ENCODE peak calls at places on chromosomes 6 and 20, in ten cellular contexts. X is IMR-90, Y is suprapubic skin, A is heart left ventricle, P is HepG2, U is H1, Z is adrenal gland, S is Peyer's patch, K is ovary, W is GM12878. G is an unnamed sample. For H3K4me1, the result is how much of the 10 kb centered on the place peaks cover.

GRCh38 chr6:120994573-120994967 is 339.7 kb downstream of the TBC1D32 start:
- DNase-seq in Y (no peak), K (no peak), X (no peak), W (no peak), P (no peak), S (no peak), A (no peak), U (no peak), Z (no peak), G (no peak)

GRCh38 chr6:45687570-45687969 is 309.8 kb upstream of the SUPT3H start:
- DNase-seq in X (no peak), K (no peak), W (no peak), U (no peak), A (no peak), Y (no peak), S (no peak), P (no peak), Z (no peak), G (no peak)

GRCh38 chr20:57323034-57323433 is 6.6 kb upstream of the SPO11 start:
- DNase-seq in P (no peak), X (no peak), A (no peak), Y (peak), Z (no peak), K (peak), S (no peak), U (peak), W (no peak), G (peak)

GRCh38 chr6:170186006-170186908 is 104.6 kb downstream of the DLL1 start:
- DNase-seq in Y (no peak), S (no peak), A (no peak), K (no peak), U (peak), X (no peak), W (no peak), Z (no peak), P (no peak), G (no peak)

GRCh38 chr6:11953641-11954040 is 58.5 kb upstream of the HIVEP1 start:
- DNase-seq in Z (no peak), P (no peak), K (no peak), S (no peak), U (no peak), W (no peak), A (no peak), X (no peak), Y (no peak), G (no peak)

GRCh38 chr20:57849126-57849867 is 139.5 kb upstream of the PMEPA1 start:
- DNase-seq in W (no peak), Z (no peak), X (no peak), S (no peak), P (no peak), K (no peak), Y (no peak), U (peak), A (no peak), G (no peak)

GRCh38 chr6:81075974-81076373 is 676.5 kb downstream of the TENT5A start:
- DNase-seq in S (no peak), W (no peak), X (peak), P (peak), A (no peak), Z (no peak), K (no peak), U (no peak), Y (no peak), G (no peak)

GRCh38 chr6:31128093-31128676 is 7.9 kb upstream of the CDSN start:
- DNase-seq in X (peak), S (peak), W (peak), Z (peak), P (peak), U (peak), A (peak), Y (no peak), K (peak), G (peak)

GRCh38 chr20:46056970-46057855 is 28.2 kb downstream of the SLC12A5 start:
- DNase-seq in X (peak), Z (peak), A (peak), P (no peak), S (no peak), W (no peak), K (peak), U (peak), Y (no peak), G (no peak)

GRCh38 chr20:19380211-19380610 is 167.8 kb downstream of the SLC24A3 start:
- DNase-seq in X (no peak), W (no peak), K (no peak), Y (no peak), S (no peak), A (no peak), Z (no peak), U (no peak), P (no peak), G (no peak)

GRCh38 chr6:106372838-106373501 is 12.5 kb downstream of the CRYBG1 start:
- DNase-seq in S (no peak), X (no peak), A (no peak), K (no peak), U (no peak), Z (no peak), Y (no peak), P (no peak), W (no peak), G (no peak)

GRCh38 chr20:20399705-20400104 is 31.8 kb downstream of the INSM1 start:
- DNase-seq in Y (no peak), U (no peak), X (no peak), W (no peak), A (no peak), Z (no peak), S (no peak), K (no peak), P (peak), G (no peak)

GRCh38 chr6:30258204-30258603 is 45.0 kb upstream of the TRIM26 start:
- DNase-seq in S (no peak), X (no peak), Z (no peak), Y (no peak), K (no peak), U (no peak), W (no peak), A (no peak), P (no peak), G (no peak)

GRCh38 chr6:41884957-41885356 is 10.2 kb downstream of the USP49 start:
- DNase-seq in U (no peak), P (no peak), W (no peak), A (no peak), Y (no peak), Z (no peak), X (no peak), K (no peak), S (no peak), G (no peak)

GRCh38 chr20:6767536-6768227 is at the start of gene BMP2:
- DNase-seq in S (no peak), A (peak), K (peak), P (no peak), Z (peak), Y (peak), X (peak), U (peak), W (no peak), G (peak)

GRCh38 chr20:23249541-23249940 is 101.0 kb upstream of the NXT1 start:
- DNase-seq in W (no peak), K (no peak), Z (no peak), X (no peak), A (no peak), Y (no peak), S (no peak), P (no peak), U (no peak), G (no peak)

GRCh38 chr6:33286946-33287914 is 1.8 kb downstream of the WDR46 start:
- DNase-seq in Y (no peak), A (no peak), X (no peak), P (no peak), Z (no peak), K (no peak), S (no peak), U (no peak), W (no peak), G (no peak)

GRCh38 chr6:126804255-126805064 is 314.0 kb upstream of the RSPO3 start:
- DNase-seq in Y (no peak), W (no peak), X (peak), S (no peak), P (peak), A (no peak), Z (peak), U (no peak), K (no peak), G (peak)

GRCh38 chr6:30707281-30707850 is 9.7 kb downstream of the MDC1 start:
- DNase-seq in U (no peak), W (no peak), P (no peak), A (no peak), Y (no peak), X (no peak), S (no peak), K (no peak), Z (no peak), G (peak)

GRCh38 chr6:117906905-117907599 is at the start of gene SLC35F1:
- DNase-seq in K (peak), S (no peak), U (peak), Y (no peak), A (peak), P (peak), Z (peak), X (peak), W (no peak), G (peak)

GRCh38 chr6:3022765-3023662 is 23.3 kb downstream of the NQO2 start:
- DNase-seq in Y (no peak), A (peak), K (no peak), U (no peak), W (no peak), P (no peak), X (no peak), Z (peak), S (peak), G (no peak)

GRCh38 chr20:4060856-4061440 is 45.6 kb upstream of the RNF24 start:
- DNase-seq in A (no peak), U (no peak), W (no peak), X (no peak), P (no peak), Y (no peak), K (no peak), S (no peak), Z (no peak), G (no peak)

GRCh38 chr6:170027111-170028043 is 263.5 kb downstream of the DLL1 start:
- DNase-seq in U (no peak), A (no peak), Z (no peak), X (peak), W (no peak), K (peak), S (no peak), Y (no peak), P (no peak), G (no peak)

GRCh38 chr6:36840471-36841461 is 1.5 kb upstream of the CPNE5 start:
- DNase-seq in K (peak), Y (no peak), X (no peak), W (no peak), U (peak), P (peak), S (no peak), A (peak), Z (no peak), G (no peak)

GRCh38 chr20:54177378-54177777 is 3.6 kb upstream of the CYP24A1 start:
- DNase-seq in Y (no peak), Z (no peak), A (no peak), P (peak), W (no peak), S (no peak), U (no peak), K (no peak), X (no peak), G (no peak)

GRCh38 chr6:84103029-84103428 is 69.5 kb downstream of the MRAP2 start:
- DNase-seq in U (no peak), Y (no peak), W (no peak), Z (no peak), X (peak), K (no peak), S (no peak), P (no peak), A (no peak), G (no peak)

GRCh38 chr6:125188037-125188436 is 34.5 kb downstream of the TPD52L1 start:
- DNase-seq in S (no peak), W (no peak), K (no peak), X (peak), A (no peak), Y (no peak), P (no peak), Z (no peak), U (no peak), G (no peak)

GRCh38 chr6:26660096-26660425 is 515 bp upstream of the ZNF322 start:
- DNase-seq in S (no peak), K (no peak), P (peak), Y (no peak), X (peak), Z (no peak), W (no peak), A (no peak), U (no peak), G (no peak)

GRCh38 chr6:112223070-112223861 is 31.1 kb downstream of the LAMA4 start:
- DNase-seq in P (no peak), Z (no peak), S (no peak), U (no peak), X (peak), K (no peak), A (no peak), W (no peak), Y (no peak), G (no peak)

GRCh38 chr6:112224088-112224487 is 30.3 kb downstream of the LAMA4 start:
- DNase-seq in U (no peak), P (no peak), W (no peak), Z (no peak), S (no peak), Y (no peak), A (no peak), X (no peak), K (no peak), G (no peak)

GRCh38 chr6:112221561-112221960 is 32.8 kb downstream of the LAMA4 start:
- DNase-seq in P (no peak), K (no peak), X (no peak), Y (no peak), A (no peak), U (no peak), W (no peak), S (no peak), Z (no peak), G (no peak)

GRCh38 chr6:112225691-112226090 is 28.7 kb downstream of the LAMA4 start:
- DNase-seq in W (no peak), K (no peak), A (no peak), X (peak), Y (no peak), U (no peak), P (no peak), Z (no peak), S (no peak), G (no peak)

DNA sequence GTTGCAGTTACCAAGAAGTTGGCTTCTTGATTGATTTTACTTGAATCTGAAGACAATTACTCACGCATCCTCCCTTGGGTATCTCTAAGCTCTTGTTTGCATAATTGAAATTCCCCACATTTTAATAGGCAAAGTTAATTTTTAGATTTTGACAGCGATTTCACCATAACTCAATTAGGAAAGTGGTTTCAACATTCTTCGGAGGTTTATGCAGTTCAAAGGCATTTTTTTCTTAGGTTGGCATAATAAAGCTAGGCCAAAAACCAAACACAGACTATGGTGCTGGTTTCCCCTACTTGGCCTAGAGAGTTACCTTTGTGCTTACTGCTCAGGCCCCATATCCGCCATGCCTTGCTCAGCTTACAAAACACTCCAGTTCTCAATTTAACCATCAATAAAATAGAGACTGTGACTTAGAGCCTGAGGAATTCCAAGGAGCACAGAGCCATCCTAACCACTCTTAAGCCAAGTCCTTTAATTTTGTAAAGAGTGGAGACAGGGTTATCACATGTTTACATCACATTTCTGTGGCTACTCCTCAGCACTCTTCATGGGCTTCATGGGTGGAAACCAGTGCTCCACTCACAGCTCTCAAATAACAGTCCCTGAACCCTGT is 32.1 kb downstream of the LAMA4 start:
- DNase-seq in K (no peak), U (no peak), W (no peak), S (no peak), Y (no peak), Z (no peak), X (peak), P (no peak), A (no peak), G (no peak)
- H3K4me1 ChIP-seq in K (under half), U (under half), W (under half), S (under half), Y (half or more), Z (under half), X (under half), P (under half), A (half or more), G (under half)

GRCh38 chr20:44314870-44315269 is 3.9 kb upstream of the FITM2 start:
- DNase-seq in S (no peak), Y (no peak), U (no peak), Z (no peak), A (no peak), W (no peak), K (no peak), P (no peak), X (no peak), G (no peak)

GRCh38 chr20:44309763-44310663 is 989 bp downstream of the FITM2 start:
- DNase-seq in A (peak), U (no peak), X (peak), Y (peak), W (no peak), P (no peak), Z (peak), K (peak), S (no peak), G (peak)

GRCh38 chr20:44306927-44307326 is 4.1 kb downstream of the FITM2 start:
- DNase-seq in A (no peak), U (no peak), X (no peak), W (no peak), Z (no peak), K (no peak), Y (no peak), P (no peak), S (no peak), G (no peak)

DNA sequence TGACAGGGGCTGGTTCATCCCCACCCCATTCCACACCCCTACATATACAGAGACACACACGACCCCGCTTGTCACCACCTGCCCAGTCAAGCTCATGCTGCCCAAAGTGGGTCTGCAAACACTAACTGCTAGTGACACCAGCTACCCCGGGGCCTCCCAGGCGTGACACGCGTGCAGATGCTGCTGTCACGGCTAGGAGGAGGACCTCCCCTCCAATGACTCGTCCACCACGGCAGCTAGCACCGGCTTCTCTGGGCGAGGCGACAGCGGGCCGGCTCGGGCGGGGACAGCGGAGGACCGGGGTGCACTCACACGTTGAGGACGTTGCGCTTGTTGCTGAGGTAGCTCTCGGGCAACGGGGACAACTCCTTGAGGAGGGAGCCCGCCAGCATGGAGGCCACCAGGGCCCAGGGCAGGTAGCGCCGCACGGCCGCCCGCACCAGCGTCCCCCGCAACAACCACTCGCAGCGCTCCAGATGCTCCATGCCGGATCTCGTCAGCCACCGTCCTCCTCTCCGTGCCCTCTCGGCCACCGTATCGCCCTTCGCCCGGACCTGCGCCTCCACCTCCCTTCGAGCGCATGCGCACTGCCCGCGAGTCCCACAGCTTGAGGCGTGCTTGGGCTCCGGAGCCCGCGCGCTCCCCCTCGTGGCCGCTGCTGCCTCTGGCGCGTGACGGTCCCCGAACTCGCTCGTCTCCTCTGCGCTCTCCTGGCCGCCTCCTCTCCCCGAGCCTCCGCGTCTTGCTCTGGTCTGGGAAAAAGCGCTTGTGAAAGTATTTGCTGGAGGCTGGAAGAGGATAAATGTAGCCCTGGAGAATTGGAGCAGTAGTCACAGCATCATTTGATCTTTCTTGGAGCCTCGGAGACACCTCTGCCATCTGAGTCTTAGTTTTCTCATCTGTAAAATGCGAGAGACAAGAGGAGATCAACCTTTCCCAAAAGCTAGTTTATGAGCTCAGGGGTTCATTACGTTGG is at the start of gene FITM2:
- DNase-seq in P (peak), W (peak), S (peak), U (peak), Z (peak), X (peak), K (peak), Y (peak), A (peak), G (peak)
- TF ChIP-seq POLR2A in P (peak), W (peak), S (peak), U (no peak), Z (peak), X (peak), K (peak), Y (no peak), A (no peak), G (peak)

GRCh38 chr20:42901689-42902518 is 287.8 kb downstream of the PTPRT start:
- DNase-seq in S (no peak), P (peak), K (no peak), W (no peak), Z (peak), X (no peak), U (no peak), A (peak), Y (no peak), G (peak)
- H3K4me1 ChIP-seq in S (under half), P (under half), K (under half), W (under half), Z (under half), X (under half), U (under half), A (under half), Y (under half), G (under half)

GRCh38 chr20:382291-383115 is 1.9 kb downstream of the TRIB3 start:
- DNase-seq in A (no peak), Z (peak), Y (no peak), U (no peak), W (no peak), X (no peak), S (no peak), K (no peak), P (no peak), G (no peak)

GRCh38 chr20:383889-384288 is 3.3 kb downstream of the TRIB3 start:
- DNase-seq in Z (no peak), U (no peak), Y (no peak), A (no peak), P (no peak), W (no peak), S (no peak), K (no peak), X (no peak), G (no peak)

GRCh38 chr20:380763-381580 is 412 bp downstream of the TRIB3 start:
- DNase-seq in W (no peak), Z (peak), Y (no peak), X (peak), S (peak), A (peak), U (peak), K (peak), P (peak), G (peak)

GRCh38 chr20:378961-379336 is 1.6 kb upstream of the TRIB3 start:
- DNase-seq in U (no peak), K (no peak), A (no peak), X (no peak), Y (no peak), P (no peak), S (no peak), Z (no peak), W (no peak), G (no peak)

GRCh38 chr20:381581-382290 is 1.2 kb downstream of the TRIB3 start:
- DNase-seq in S (peak), Z (peak), P (peak), A (peak), K (peak), W (peak), X (peak), Y (peak), U (peak), G (peak)
- TF ChIP-seq POLR2A in S (peak), Z (peak), P (peak), A (no peak), K (no peak), W (peak), X (peak), Y (no peak), U (no peak), G (peak)

DNA sequence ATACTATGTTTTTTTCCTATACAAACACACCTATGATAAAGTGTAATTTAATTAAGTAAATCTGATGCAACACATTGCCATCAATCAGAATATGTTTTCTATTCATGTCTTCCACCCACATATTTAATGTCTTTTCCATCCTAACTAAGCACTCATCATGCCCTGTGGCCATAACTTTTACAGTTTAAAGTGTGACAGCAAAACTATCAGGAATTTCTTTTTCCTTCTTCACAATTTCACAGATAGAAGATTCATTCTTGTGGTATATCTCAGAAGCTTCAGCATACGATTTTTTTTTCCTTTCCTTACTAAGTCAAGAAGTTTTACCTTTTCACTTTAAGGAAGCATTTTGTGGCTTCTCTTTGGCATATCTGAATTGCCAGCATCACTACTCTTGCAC is 7.0 kb upstream of the BEND6 start:
- DNase-seq in Y (no peak), W (no peak), X (no peak), A (no peak), P (no peak), S (no peak), U (no peak), K (no peak), Z (no peak), G (no peak)
- H3K4me1 ChIP-seq in Y (under half), W (under half), X (under half), A (under half), P (under half), S (under half), U (under half), K (under half), Z (under half), G (under half)